ENCODE peak calls at places on chromosomes 16 and 17, in seven cellular contexts. K is thoracic aorta; B is right atrium auricular region; U is adrenal gland; H is esophagus squamous epithelium; V is ovary; P is CD4-positive, alpha-beta T cell. Y is an unnamed sample.

GRCh38 chr17:45345246-45345553 is 28.4 kb upstream of the MAP3K14 start:
- DNase-seq in U (no peak), H (no peak), V (no peak), K (no peak), B (no peak), P (no peak), Y (no peak)

GRCh38 chr16:57024894-57025680 is 35.7 kb downstream of the NLRC5 start:
- DNase-seq in B (no peak), V (no peak), P (no peak), K (no peak), U (no peak), H (no peak), Y (no peak)

GRCh38 chr16:17520567-17520966 is 49.8 kb upstream of the XYLT1 start:
- DNase-seq in V (no peak), K (no peak), P (no peak), U (no peak), H (no peak), B (no peak), Y (no peak)

GRCh38 chr17:7136266-7136877 is 21.8 kb upstream of the ASGR2 start:
- DNase-seq in U (peak), V (peak), K (peak), H (no peak), P (peak), B (peak), Y (peak)

GRCh38 chr17:7747586-7747985 is 30.0 kb downstream of the DNAH2 start:
- DNase-seq in K (no peak), H (no peak), V (no peak), P (no peak), U (no peak), B (no peak), Y (no peak)

GRCh38 chr17:75371339-75371738 is 34.1 kb downstream of the GRB2 start:
- DNase-seq in U (no peak), B (no peak), K (no peak), P (no peak), H (no peak), V (no peak), Y (no peak)

GRCh38 chr16:57575468-57576277 is 33.2 kb downstream of the ADGRG5 start:
- DNase-seq in B (peak), H (no peak), K (no peak), V (no peak), P (no peak), U (no peak), Y (no peak)

GRCh38 chr16:79261461-79261860 is 339.1 kb downstream of the MAF start:
- DNase-seq in V (no peak), B (no peak), U (peak), H (no peak), K (no peak), P (peak), Y (peak)

GRCh38 chr17:3512512-3513171 is 36.8 kb downstream of the ASPA start:
- DNase-seq in B (peak), P (no peak), H (no peak), V (peak), U (peak), K (no peak), Y (no peak)

GRCh38 chr16:84598391-84598750 is 19.5 kb downstream of the COTL1 start:
- DNase-seq in P (no peak), H (no peak), K (no peak), B (no peak), U (no peak), V (no peak), Y (no peak)

GRCh38 chr17:48545022-48545376 is at the start of gene HOXB2:
- DNase-seq in P (no peak), B (no peak), K (no peak), U (peak), H (no peak), V (no peak), Y (no peak)

GRCh38 chr17:41919165-41919817 is 540 bp upstream of the ACLY start:
- DNase-seq in V (no peak), P (no peak), K (no peak), B (no peak), H (no peak), U (no peak), Y (peak)

GRCh38 chr17:45234641-45235040 is 13.0 kb downstream of the FMNL1 start:
- DNase-seq in P (peak), V (no peak), K (no peak), B (no peak), H (no peak), U (no peak), Y (no peak)

GRCh38 chr17:72118588-72119279 is 2.1 kb upstream of the SOX9 start:
- DNase-seq in P (no peak), K (no peak), B (peak), V (no peak), U (peak), H (no peak), Y (no peak)

GRCh38 chr16:89723279-89724250 is 2.2 kb downstream of the ZNF276 start:
- DNase-seq in K (no peak), P (peak), H (no peak), V (no peak), B (no peak), U (no peak), Y (no peak)

GRCh38 chr16:85898521-85899442 is at the start of gene IRF8:
- DNase-seq in K (no peak), B (peak), V (peak), P (peak), U (peak), H (no peak), Y (no peak)
- H3K27ac ChIP-seq in K (no peak), B (peak), V (no peak), P (no peak), U (peak), H (peak), Y (no peak)

DNA sequence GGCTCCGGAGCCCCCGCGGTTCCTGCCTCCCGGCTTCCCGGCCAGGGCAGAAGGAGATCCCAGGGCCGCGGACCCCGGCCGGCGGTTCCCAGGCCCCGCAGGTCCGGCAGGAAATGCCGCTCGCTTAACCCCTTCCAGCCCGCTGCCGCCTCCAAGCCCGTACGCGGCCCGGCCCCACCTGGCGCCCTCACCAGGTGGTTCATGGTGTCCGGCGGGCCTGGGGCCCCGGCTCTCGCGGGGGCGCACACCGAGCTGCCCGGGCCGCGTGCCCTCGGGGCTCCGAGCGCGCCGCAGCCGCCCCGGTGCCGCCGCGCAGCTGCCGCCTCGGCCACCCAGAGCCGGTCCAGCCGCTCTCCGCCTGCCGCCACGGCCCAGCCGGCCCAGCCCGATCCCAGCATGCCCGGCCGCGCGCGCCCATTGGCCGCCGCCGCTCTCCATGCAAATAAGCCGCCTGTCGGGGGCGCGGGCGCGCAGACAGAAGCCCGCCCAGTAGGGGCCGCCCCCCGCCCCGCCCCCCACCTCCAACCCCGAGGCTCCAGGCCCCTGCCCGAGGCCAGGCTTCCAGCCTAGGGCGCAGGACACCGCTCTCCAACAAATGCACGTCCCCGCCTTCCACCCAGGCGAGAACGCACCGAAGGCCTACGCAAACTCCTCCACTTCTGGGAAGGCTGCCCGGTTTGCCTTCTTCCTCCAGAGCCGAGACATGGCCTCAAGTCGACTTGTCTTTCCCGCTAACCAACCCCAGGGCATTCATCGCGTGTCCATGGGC is at the start of gene BCAR1:
- DNase-seq in V (peak), B (peak), U (peak), K (no peak), H (no peak), P (no peak), Y (no peak)
- H3K27ac ChIP-seq in V (peak), B (peak), U (peak), K (peak), H (peak), P (no peak), Y (peak)

GRCh38 chr16:54458923-54459322 is 172.3 kb upstream of the IRX3 start:
- DNase-seq in K (no peak), V (no peak), U (no peak), B (no peak), P (no peak), H (no peak), Y (no peak)

GRCh38 chr16:54455021-54455725 is 168.6 kb upstream of the IRX3 start:
- DNase-seq in H (no peak), V (no peak), U (no peak), K (no peak), B (no peak), P (no peak), Y (no peak)

GRCh38 chr16:54453863-54454262 is 167.3 kb upstream of the IRX3 start:
- DNase-seq in K (no peak), U (no peak), B (no peak), V (no peak), P (no peak), H (no peak), Y (no peak)

GRCh38 chr16:54456291-54456690 is 169.7 kb upstream of the IRX3 start:
- DNase-seq in V (no peak), U (no peak), H (no peak), P (no peak), B (no peak), K (no peak), Y (no peak)

GRCh38 chr16:54454616-54455015 is 168.0 kb upstream of the IRX3 start:
- DNase-seq in K (no peak), U (no peak), V (no peak), P (no peak), B (no peak), H (no peak), Y (no peak)
- H3K27ac ChIP-seq in K (no peak), U (no peak), V (no peak), P (no peak), B (no peak), H (no peak), Y (no peak)

GRCh38 chr16:30476991-30477390 is 4.4 kb downstream of the ITGAL start:
- DNase-seq in U (no peak), P (no peak), V (no peak), B (no peak), K (no peak), H (no peak), Y (no peak)
- H3K27ac ChIP-seq in U (no peak), P (no peak), V (no peak), B (no peak), K (no peak), H (no peak), Y (no peak)

GRCh38 chr17:14919580-14920160 is 345.5 kb downstream of the PMP22 start:
- DNase-seq in H (no peak), B (no peak), P (no peak), V (no peak), U (no peak), K (no peak), Y (no peak)
- H3K27ac ChIP-seq in H (no peak), B (no peak), P (no peak), V (no peak), U (no peak), K (no peak), Y (no peak)

GRCh38 chr17:27378482-27379200 is 77.6 kb upstream of the KSR1 start:
- DNase-seq in U (no peak), K (no peak), P (no peak), B (no peak), H (no peak), V (no peak), Y (no peak)

GRCh38 chr17:27379863-27380533 is 76.2 kb upstream of the KSR1 start:
- DNase-seq in K (no peak), P (no peak), B (no peak), H (no peak), U (peak), V (peak), Y (no peak)

GRCh38 chr17:27382025-27382424 is 74.2 kb upstream of the KSR1 start:
- DNase-seq in H (no peak), B (no peak), K (no peak), P (no peak), V (no peak), U (no peak), Y (no peak)

GRCh38 chr17:27380551-27380950 is 75.7 kb upstream of the KSR1 start:
- DNase-seq in U (no peak), B (no peak), K (no peak), P (no peak), V (no peak), H (no peak), Y (no peak)

DNA sequence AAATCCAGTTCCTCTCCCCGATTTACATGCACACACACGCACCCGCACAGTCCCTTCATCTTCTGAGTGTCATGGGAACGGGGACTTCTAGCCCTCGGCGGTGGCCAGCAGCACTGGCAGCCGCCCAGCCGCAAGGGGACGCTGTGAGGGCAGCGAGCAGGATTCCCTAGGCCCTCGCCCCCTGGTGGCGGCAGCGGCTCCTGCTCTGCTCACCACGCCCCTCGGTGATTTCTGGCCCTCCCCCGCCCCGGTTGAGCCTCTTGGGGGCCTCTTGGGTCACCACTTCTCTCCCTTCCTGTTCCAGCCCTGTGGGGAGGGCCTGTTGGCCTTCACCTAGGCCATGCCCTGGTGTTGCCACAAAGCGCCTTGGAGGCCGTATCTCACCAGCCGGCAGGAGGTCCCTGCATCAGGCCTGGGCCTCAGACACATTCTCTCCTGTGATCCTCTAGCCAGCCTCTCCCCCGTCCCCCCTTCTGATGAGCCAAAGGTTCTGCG is 75.2 kb upstream of the KSR1 start:
- DNase-seq in P (peak), V (peak), K (no peak), B (no peak), U (peak), H (no peak), Y (peak)
- H3K27ac ChIP-seq in P (no peak), V (no peak), K (no peak), B (no peak), U (no peak), H (no peak), Y (no peak)

GRCh38 chr17:39352986-39353385 is 48.4 kb downstream of the FBXL20 start:
- DNase-seq in U (no peak), V (no peak), B (no peak), H (no peak), K (no peak), P (no peak), Y (no peak)
- H3K27ac ChIP-seq in U (no peak), V (no peak), B (no peak), H (no peak), K (no peak), P (no peak), Y (no peak)

DNA sequence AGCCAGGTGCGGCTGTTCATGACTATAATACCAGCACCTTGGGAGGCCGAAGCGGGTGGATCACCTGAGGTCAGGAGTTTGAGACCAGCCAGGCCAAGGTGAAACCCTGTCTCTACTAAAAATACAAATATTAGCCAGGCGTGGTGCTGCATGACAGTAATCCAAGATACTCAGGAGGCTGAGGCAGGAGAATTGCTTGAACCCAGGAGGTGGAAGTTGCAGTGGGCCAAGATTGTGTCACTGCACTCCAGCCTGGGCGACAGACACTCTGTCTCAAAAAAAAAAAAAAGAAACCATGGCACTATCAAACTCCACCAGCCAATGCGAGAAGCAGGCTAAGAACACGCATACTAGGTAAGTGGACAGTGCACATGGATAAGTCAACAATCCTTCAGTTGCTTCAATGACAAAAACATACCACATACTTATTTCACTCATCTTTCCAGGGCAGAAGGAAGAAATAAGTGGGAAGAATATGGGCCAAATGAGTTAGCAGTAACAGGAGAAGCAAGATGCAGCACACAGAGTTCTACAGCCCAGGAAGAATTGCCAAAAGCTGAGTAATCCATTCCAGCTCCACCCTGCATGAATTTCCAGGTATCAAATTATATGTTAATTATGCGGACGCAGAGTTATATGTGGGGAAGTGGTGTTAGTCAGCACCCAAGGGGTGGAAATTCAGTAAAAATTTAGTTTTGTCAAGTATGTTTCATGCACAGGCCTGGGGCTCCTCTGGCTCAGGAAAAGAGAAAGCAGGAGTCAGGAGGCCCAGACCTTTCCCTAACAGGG is 58.5 kb downstream of the ZFHX3 start:
- DNase-seq in P (no peak), H (no peak), B (no peak), U (no peak), V (no peak), K (no peak), Y (no peak)
- H3K27ac ChIP-seq in P (no peak), H (peak), B (peak), U (peak), V (no peak), K (peak), Y (no peak)

GRCh38 chr16:85755929-85756768 is 5.3 kb upstream of the C16orf74 start:
- DNase-seq in U (no peak), B (no peak), P (no peak), H (no peak), V (no peak), K (no peak), Y (no peak)

GRCh38 chr16:85757341-85757822 is 6.5 kb upstream of the C16orf74 start:
- DNase-seq in P (no peak), H (no peak), B (no peak), K (no peak), V (no peak), U (no peak), Y (no peak)

GRCh38 chr16:85759631-85760419 is 8.9 kb upstream of the C16orf74 start:
- DNase-seq in H (no peak), K (no peak), P (no peak), U (no peak), V (no peak), B (no peak), Y (no peak)

GRCh38 chr16:85761866-85762265 is 11.0 kb upstream of the C16orf74 start:
- DNase-seq in H (no peak), V (no peak), B (no peak), U (no peak), P (no peak), K (no peak), Y (no peak)

GRCh38 chr16:85759136-85759535 is 8.2 kb upstream of the C16orf74 start:
- DNase-seq in B (no peak), H (no peak), V (no peak), U (no peak), P (no peak), K (no peak), Y (no peak)
- H3K27ac ChIP-seq in B (no peak), H (no peak), V (no peak), U (no peak), P (no peak), K (no peak), Y (no peak)

Y was measured in iPS DF 6.9.